ENCODE peak calls at places on chromosomes 6 and 20, in eight cellular contexts. V is retinal pigment epithelial cell, B is cardiac fibroblast, P is AG09309, Z is AG10803, X is GM23338, K is epithelial cell of esophagus, Y is ovary. J is an unnamed sample.

GRCh38 chr20:61589055-61589385 is 337.0 kb downstream of the CDH4 start:
- DNase-seq in Y (no peak), P (peak), K (peak), V (peak), Z (peak), X (no peak), B (peak), J (peak)

GRCh38 chr20:235891-236290 is 8.8 kb downstream of the DEFB129 start:
- DNase-seq in Y (no peak), P (no peak), Z (peak), K (peak), B (peak), V (no peak), X (no peak), J (no peak)

GRCh38 chr6:73285674-73286283 is 22.8 kb upstream of the KHDC1 start:
- DNase-seq in B (peak), Z (peak), Y (no peak), X (peak), P (peak), K (peak), V (peak), J (no peak)

GRCh38 chr20:44215125-44215524 is 4.6 kb upstream of the OSER1 start:
- DNase-seq in P (no peak), V (no peak), K (peak), Z (peak), Y (peak), B (peak), X (peak), J (no peak)

GRCh38 chr20:24755411-24755922 is 193.6 kb upstream of the CST7 start:
- DNase-seq in V (no peak), B (no peak), Y (no peak), X (no peak), K (no peak), Z (no peak), P (no peak), J (peak)

GRCh38 chr20:59667981-59668515 is 63.7 kb downstream of the PHACTR3 start:
- DNase-seq in P (no peak), V (no peak), B (no peak), X (no peak), K (no peak), Z (no peak), Y (no peak), J (no peak)

GRCh38 chr6:159679091-159680077 is 13.7 kb downstream of the SOD2 start:
- DNase-seq in V (no peak), B (no peak), X (no peak), Y (no peak), P (no peak), Z (peak), K (peak), J (no peak)

GRCh38 chr6:75526502-75527127 is 33.0 kb upstream of the FILIP1 start:
- DNase-seq in V (peak), Y (no peak), B (peak), Z (peak), X (peak), K (peak), P (peak), J (no peak)

GRCh38 chr6:106473807-106474206 is 113.3 kb downstream of the CRYBG1 start:
- DNase-seq in X (no peak), Y (no peak), B (peak), K (peak), Z (peak), P (peak), V (no peak), J (no peak)

GRCh38 chr6:92428443-92428842 is 990.9 kb downstream of the EPHA7 start:
- DNase-seq in V (no peak), Z (peak), Y (no peak), K (no peak), P (no peak), B (no peak), X (no peak), J (peak)

GRCh38 chr20:6768228-6769185 is 1.0 kb downstream of the BMP2 start:
- DNase-seq in Z (no peak), X (peak), Y (no peak), P (no peak), V (no peak), K (peak), B (peak), J (no peak)

GRCh38 chr6:120875900-120876299 is 458.4 kb downstream of the TBC1D32 start:
- DNase-seq in P (no peak), V (no peak), Y (no peak), X (no peak), K (no peak), Z (no peak), B (no peak), J (no peak)

GRCh38 chr20:48719598-48720255 is 108.1 kb downstream of the PREX1 start:
- DNase-seq in B (no peak), P (no peak), X (no peak), Y (no peak), Z (no peak), K (no peak), V (no peak), J (no peak)

GRCh38 chr6:36997811-36998722 is 7.4 kb upstream of the FGD2 start:
- DNase-seq in Z (no peak), B (no peak), K (no peak), P (no peak), X (no peak), Y (peak), V (no peak), J (no peak)

GRCh38 chr6:81791756-81792155 is 39.3 kb upstream of the TENT5A start:
- DNase-seq in V (no peak), X (no peak), K (no peak), Y (no peak), B (no peak), P (no peak), Z (no peak), J (no peak)

GRCh38 chr20:42604998-42605970 is 584.4 kb downstream of the PTPRT start:
- DNase-seq in X (no peak), B (no peak), P (no peak), Z (no peak), Y (no peak), V (no peak), K (no peak), J (peak)

GRCh38 chr20:58140787-58141396 is 87.6 kb downstream of the ANKRD60 start:
- DNase-seq in P (no peak), Y (no peak), B (no peak), Z (no peak), X (no peak), V (no peak), K (no peak), J (no peak)

GRCh38 chr20:1618954-1619550 is 757 bp downstream of the SIRPB1 start:
- DNase-seq in X (no peak), Z (no peak), Y (no peak), B (no peak), V (no peak), P (no peak), K (no peak), J (no peak)

GRCh38 chr6:91534614-91535013 is 947.7 kb upstream of the MAP3K7 start:
- DNase-seq in P (no peak), X (peak), V (no peak), B (no peak), Z (no peak), Y (no peak), K (no peak), J (no peak)

GRCh38 chr6:82144852-82145332 is 102.7 kb downstream of the IBTK start:
- DNase-seq in P (peak), X (peak), Z (peak), V (peak), Y (no peak), B (peak), K (peak), J (peak)

GRCh38 chr20:32189691-32190607 is 17.6 kb downstream of the PLAGL2 start:
- DNase-seq in X (peak), Y (peak), B (peak), P (no peak), Z (peak), V (no peak), K (peak), J (no peak)

GRCh38 chr6:42960243-42961019 is at the start of gene GNMT:
- DNase-seq in X (peak), Z (no peak), K (peak), P (no peak), V (no peak), B (peak), Y (peak), J (no peak)

GRCh38 chr6:36907781-36908180 is 22.0 kb downstream of the C6orf89 start:
- DNase-seq in K (peak), Z (no peak), P (no peak), V (no peak), Y (peak), X (no peak), B (peak), J (no peak)

GRCh38 chr6:30363459-30363858 is 18.5 kb downstream of the RPP21 start:
- DNase-seq in P (no peak), Y (no peak), K (no peak), V (no peak), Z (no peak), B (no peak), X (peak), J (no peak)

GRCh38 chr20:24034820-24035219 is 46.2 kb upstream of the GGTLC1 start:
- DNase-seq in Y (no peak), X (no peak), V (no peak), P (no peak), B (peak), Z (peak), K (peak), J (no peak)

GRCh38 chr6:13038315-13039261 is 289.7 kb downstream of the TBC1D7 start:
- DNase-seq in B (peak), Y (no peak), K (peak), V (peak), Z (no peak), X (no peak), P (no peak), J (no peak)

GRCh38 chr20:57395111-57395959 is 4.1 kb downstream of the RBM38 start:
- DNase-seq in Y (peak), K (peak), B (peak), V (no peak), Z (peak), P (peak), X (no peak), J (peak)

GRCh38 chr6:105981002-105981887 is 104.9 kb upstream of the PRDM1 start:
- DNase-seq in X (peak), B (no peak), K (peak), Z (no peak), Y (peak), V (no peak), P (no peak), J (no peak)

GRCh38 chr6:100349366-100349765 is 115.4 kb downstream of the SIM1 start:
- DNase-seq in K (no peak), Z (no peak), V (no peak), X (no peak), P (no peak), B (no peak), Y (no peak), J (no peak)

GRCh38 chr6:149864578-149865535 is 698 bp upstream of the LRP11 start:
- DNase-seq in X (peak), K (peak), B (peak), P (no peak), V (no peak), Y (no peak), Z (peak), J (no peak)

GRCh38 chr20:57585466-57586213 is 24.7 kb downstream of the PCK1 start:
- DNase-seq in P (no peak), B (no peak), K (no peak), Z (no peak), Y (no peak), X (no peak), V (no peak), J (no peak)

GRCh38 chr6:76420094-76420493 is 347.6 kb upstream of the IMPG1 start:
- DNase-seq in Y (no peak), P (no peak), B (no peak), Z (no peak), X (no peak), K (no peak), V (no peak), J (no peak)

GRCh38 chr20:34842143-34842542 is 16.7 kb upstream of the NCOA6 start:
- DNase-seq in K (no peak), P (no peak), V (no peak), X (no peak), Y (no peak), B (no peak), Z (no peak), J (no peak)

DNA sequence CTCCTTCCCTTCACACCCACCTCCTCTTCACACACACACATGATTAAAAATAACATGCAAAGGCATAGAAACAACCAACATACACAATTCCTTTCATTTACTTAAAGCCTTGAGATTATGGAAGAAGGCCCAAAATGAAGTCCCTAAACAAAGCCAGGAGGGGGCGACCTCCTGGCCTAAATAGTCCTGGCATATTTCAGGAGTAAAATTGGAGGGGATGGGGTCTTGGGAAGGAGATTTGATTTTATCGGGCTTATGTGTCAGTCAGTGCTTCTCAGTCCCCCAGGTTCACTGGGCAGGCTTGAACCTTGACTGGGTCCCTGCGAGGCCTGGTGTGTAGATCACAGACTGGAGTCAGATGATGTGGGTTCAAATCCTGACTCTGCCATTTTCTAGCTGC is 266.4 kb downstream of the SAMD5 start:
- DNase-seq in Z (no peak), X (peak), K (no peak), B (no peak), P (no peak), V (no peak), Y (no peak), J (no peak)
- TF ChIP-seq CTCF in Z (no peak), X (peak), K (no peak), B (peak), P (peak), V (peak), Y (no peak), J (peak)

GRCh38 chr6:26342106-26342999 is 22.6 kb upstream of the BTN3A2 start:
- DNase-seq in K (peak), Y (no peak), V (no peak), B (peak), P (no peak), X (peak), Z (peak), J (no peak)
- H3K4me3 ChIP-seq in K (no peak), Y (peak), V (peak), B (no peak), P (peak), X (peak), Z (no peak), J (no peak)

DNA sequence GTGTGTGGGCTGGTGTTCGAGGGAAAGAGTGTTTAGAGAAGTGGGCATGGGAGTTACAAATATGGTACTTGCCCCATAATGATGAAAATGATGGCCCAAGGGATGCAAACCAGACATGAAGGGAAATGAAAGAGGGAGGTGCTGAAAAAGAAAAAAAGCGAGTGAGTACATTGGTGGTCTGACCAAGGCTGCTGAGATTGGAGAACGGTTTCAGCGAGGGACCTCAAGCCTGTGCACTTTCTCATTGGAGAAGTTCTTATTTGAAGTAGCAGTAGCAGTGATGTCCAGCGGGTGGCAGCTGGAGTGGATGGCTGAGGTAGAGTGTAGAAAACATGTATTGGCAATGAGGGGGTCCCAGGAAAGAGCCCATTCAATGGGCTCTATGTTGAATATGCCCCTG is 54.8 kb downstream of the TNFAIP3 start:
- DNase-seq in X (peak), Y (no peak), Z (no peak), K (no peak), V (no peak), B (no peak), P (no peak), J (no peak)
- TF ChIP-seq CTCF in X (peak), Y (no peak), Z (no peak), K (peak), V (peak), B (peak), P (no peak), J (peak)

GRCh38 chr6:1391692-1392309 is 2.4 kb downstream of the FOXF2 start:
- DNase-seq in Y (no peak), P (no peak), B (no peak), V (no peak), K (no peak), Z (no peak), X (no peak), J (no peak)

GRCh38 chr6:1390805-1391511 is 1.6 kb downstream of the FOXF2 start:
- DNase-seq in Z (peak), Y (no peak), K (peak), B (peak), V (no peak), X (peak), P (no peak), J (no peak)

GRCh38 chr6:1393641-1394283 is 4.4 kb downstream of the FOXF2 start:
- DNase-seq in P (no peak), V (no peak), Z (no peak), K (no peak), B (no peak), X (peak), Y (no peak), J (no peak)

GRCh38 chr6:1394591-1395463 is 5.5 kb downstream of the FOXF2 start:
- DNase-seq in X (peak), P (no peak), B (no peak), V (no peak), K (no peak), Z (no peak), Y (no peak), J (no peak)

DNA sequence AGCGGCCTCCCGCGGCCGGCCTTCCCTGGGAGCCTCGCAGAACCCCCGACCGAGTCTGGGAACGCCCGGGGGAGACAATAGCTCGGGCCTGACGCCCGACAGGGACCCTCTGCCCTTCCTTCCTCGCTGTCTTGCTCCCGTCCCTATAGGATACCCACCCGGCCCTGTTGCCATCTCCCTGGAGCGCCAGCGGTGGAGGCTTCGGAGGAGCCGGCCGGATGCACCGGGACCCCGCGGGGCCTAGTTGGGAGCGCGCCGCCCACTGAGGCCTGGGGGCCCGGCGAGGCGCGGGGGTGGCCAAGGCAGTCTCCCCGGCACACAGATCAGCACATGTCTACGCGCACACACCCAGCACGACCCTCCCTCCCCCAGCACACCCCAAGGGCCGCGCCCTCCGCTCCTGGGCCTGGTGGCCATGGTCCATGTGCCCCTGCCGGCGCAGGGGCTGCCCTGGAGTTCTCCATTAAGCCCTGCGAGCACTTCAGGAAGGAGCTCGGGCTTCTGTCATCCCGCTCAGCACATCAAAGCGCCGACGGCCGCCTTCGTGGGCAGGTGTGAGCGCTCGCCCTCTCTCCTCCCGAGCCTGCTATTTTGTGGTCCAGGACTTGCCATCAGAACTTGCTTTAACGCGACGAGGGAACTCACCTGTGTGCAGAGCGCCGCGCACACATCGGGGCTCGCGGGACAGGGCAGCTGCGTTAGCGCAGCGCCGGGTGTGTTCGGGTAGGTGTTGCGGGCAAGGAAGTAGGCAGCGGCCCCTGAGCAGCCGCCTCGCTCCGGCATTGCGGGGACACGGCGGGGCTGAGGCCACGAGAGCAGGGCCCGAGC is 3.7 kb downstream of the FOXF2 start:
- DNase-seq in Z (no peak), P (no peak), Y (no peak), B (no peak), V (no peak), X (peak), K (no peak), J (no peak)
- H3K4me3 ChIP-seq in Z (no peak), P (no peak), Y (no peak), B (no peak), V (no peak), X (peak), K (no peak), J (no peak)

DNA sequence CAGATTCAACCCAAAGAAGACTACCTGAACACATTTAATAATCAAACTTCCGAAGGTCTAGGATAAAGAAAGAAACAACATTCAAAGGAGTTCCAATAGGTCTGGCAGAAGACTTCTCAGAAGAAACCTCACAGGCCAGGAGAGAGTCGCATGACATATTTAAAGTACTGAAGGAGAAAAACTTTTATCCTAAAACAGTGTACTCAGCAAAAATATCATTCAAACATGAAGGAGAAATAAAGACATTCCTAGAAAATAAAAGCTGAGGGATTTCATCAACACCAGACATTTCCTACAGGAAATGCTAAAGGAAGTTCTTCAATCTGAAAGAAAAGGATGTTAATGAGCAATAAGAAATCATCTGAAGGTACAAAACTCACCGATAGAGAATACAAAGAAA is 108.6 kb downstream of the BTBD9 start:
- DNase-seq in K (no peak), P (no peak), V (no peak), X (no peak), B (no peak), Y (no peak), Z (no peak), J (no peak)
- TF ChIP-seq CTCF in K (no peak), P (no peak), V (no peak), X (no peak), B (no peak), Y (no peak), Z (no peak), J (no peak)

GRCh38 chr6:18367371-18367770 is 19.8 kb upstream of the RNF144B start:
- DNase-seq in X (no peak), P (no peak), V (no peak), K (no peak), B (no peak), Y (no peak), Z (no peak), J (no peak)
- H3K4me3 ChIP-seq in X (no peak), P (no peak), V (no peak), K (no peak), B (no peak), Y (no peak), Z (no peak), J (no peak)

GRCh38 chr20:36792422-36792821 is 18.9 kb upstream of the DSN1 start:
- DNase-seq in P (peak), X (peak), Y (peak), K (peak), Z (peak), B (peak), V (peak), J (peak)
- TF ChIP-seq CTCF in P (peak), X (peak), Y (no peak), K (peak), Z (peak), B (peak), V (peak), J (peak)

DNA sequence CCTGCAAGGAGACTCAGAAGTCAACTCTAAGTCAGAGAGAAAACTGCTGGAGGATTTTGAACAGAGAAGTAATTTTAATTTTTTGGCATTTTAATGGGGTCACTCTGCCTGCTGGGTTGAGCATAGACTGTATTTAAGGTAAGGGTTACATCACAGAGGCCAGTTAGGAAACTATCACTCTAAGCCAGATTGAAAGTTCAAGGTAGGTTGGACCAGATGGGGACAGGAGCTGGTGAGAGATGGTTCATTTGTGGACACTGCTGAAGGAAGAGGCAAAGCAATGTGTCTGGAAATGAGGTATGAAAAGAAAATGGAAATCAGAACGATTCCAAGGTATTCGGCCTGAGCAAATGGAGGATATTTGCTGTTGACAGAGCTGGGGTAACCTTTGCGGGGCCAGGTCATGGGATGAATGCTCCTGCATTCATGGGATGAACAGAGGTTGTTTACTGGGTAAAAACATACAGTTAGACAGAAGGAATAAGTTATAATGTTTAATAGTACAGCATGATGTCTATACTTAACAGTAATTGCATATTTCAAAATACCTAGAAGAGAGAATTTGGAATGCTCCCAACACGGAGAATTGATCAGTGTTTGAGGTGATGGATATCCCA is 26.9 kb downstream of the FRK start:
- DNase-seq in V (no peak), X (no peak), B (no peak), P (no peak), Z (no peak), Y (no peak), K (no peak), J (no peak)
- H3K4me3 ChIP-seq in V (no peak), X (no peak), B (no peak), P (no peak), Z (no peak), Y (no peak), K (no peak), J (no peak)

GRCh38 chr6:20712011-20712410 is 177.8 kb downstream of the CDKAL1 start:
- DNase-seq in Z (no peak), V (no peak), Y (no peak), P (no peak), K (peak), X (no peak), B (peak), J (no peak)
- TF ChIP-seq CTCF in Z (no peak), V (no peak), Y (no peak), P (no peak), K (no peak), X (no peak), B (no peak), J (no peak)

J was measured in kidney epithelial cell.